ENCODE peak calls at places on chromosomes 2 and 18, in four cellular contexts. One of them, this sample, is unnamed.
A peak's percentile ranks its signal among the peaks of the same experiment; 100 is the strongest.

GRCh38 chr2:61178603-61179545 is 16.9 kb downstream of the C2orf74 start:
- DNase-seq in tibial nerve: no peak
- DNase-seq in upper lobe of right lung: peak; percentile 68
- DNase-seq in sigmoid colon: no peak
- DNase-seq in this sample: no peak

GRCh38 chr2:236731767-236732580 is 162.3 kb downstream of the ACKR3 start:
- DNase-seq in tibial nerve: peak; percentile 92
- DNase-seq in sigmoid colon: peak; percentile 95
- DNase-seq in upper lobe of right lung: no peak
- DNase-seq in this sample: peak; percentile 91

GRCh38 chr2:109388018-109388417 is 225.7 kb downstream of the SEPTIN10 start:
- DNase-seq in tibial nerve: no peak
- DNase-seq in upper lobe of right lung: no peak
- DNase-seq in sigmoid colon: no peak
- DNase-seq in this sample: no peak

GRCh38 chr18:36583155-36583745 is 245.6 kb downstream of the TPGS2 start:
- DNase-seq in upper lobe of right lung: no peak
- DNase-seq in tibial nerve: no peak
- DNase-seq in sigmoid colon: no peak
- DNase-seq in this sample: peak; percentile 16

GRCh38 chr18:55439036-55439435 is 149.0 kb downstream of the TCF4 start:
- DNase-seq in tibial nerve: no peak
- DNase-seq in sigmoid colon: no peak
- DNase-seq in upper lobe of right lung: no peak
- DNase-seq in this sample: no peak

GRCh38 chr18:63131944-63132818 is 187.4 kb downstream of the BCL2 start:
- DNase-seq in upper lobe of right lung: no peak
- DNase-seq in sigmoid colon: no peak
- DNase-seq in tibial nerve: no peak
- DNase-seq in this sample: no peak

GRCh38 chr2:181978351-181979150 is 7.1 kb upstream of the PPP1R1C start:
- DNase-seq in upper lobe of right lung: no peak
- DNase-seq in tibial nerve: no peak
- DNase-seq in sigmoid colon: no peak
- DNase-seq in this sample: no peak

GRCh38 chr2:238380785-238381184 is 45.9 kb upstream of the ASB1 start:
- DNase-seq in upper lobe of right lung: no peak
- DNase-seq in tibial nerve: no peak
- DNase-seq in sigmoid colon: no peak
- DNase-seq in this sample: no peak

GRCh38 chr2:30661173-30662107 is 145.8 kb downstream of the CAPN13 start:
- DNase-seq in upper lobe of right lung: no peak
- DNase-seq in tibial nerve: no peak
- DNase-seq in sigmoid colon: no peak
- DNase-seq in this sample: no peak

GRCh38 chr2:120667981-120668380 is 67.7 kb upstream of the GLI2 start:
- DNase-seq in upper lobe of right lung: no peak
- DNase-seq in tibial nerve: no peak
- DNase-seq in sigmoid colon: peak; percentile 18
- DNase-seq in this sample: no peak

GRCh38 chr2:88831792-88832248 is 140.3 kb downstream of the RPIA start:
- DNase-seq in upper lobe of right lung: peak; percentile 86
- DNase-seq in tibial nerve: peak; percentile 33
- DNase-seq in sigmoid colon: no peak
- DNase-seq in this sample: peak; percentile 74

GRCh38 chr18:58730618-58731017 is 59.4 kb downstream of the MALT1 start:
- DNase-seq in sigmoid colon: no peak
- DNase-seq in tibial nerve: no peak
- DNase-seq in upper lobe of right lung: no peak
- DNase-seq in this sample: no peak

GRCh38 chr18:58727776-58728500 is 56.7 kb downstream of the MALT1 start:
- DNase-seq in tibial nerve: no peak
- DNase-seq in sigmoid colon: no peak
- DNase-seq in upper lobe of right lung: no peak
- DNase-seq in this sample: peak; percentile 21

GRCh38 chr18:58726671-58727070 is 55.4 kb downstream of the MALT1 start:
- DNase-seq in upper lobe of right lung: no peak
- DNase-seq in tibial nerve: no peak
- DNase-seq in sigmoid colon: no peak
- DNase-seq in this sample: no peak

GRCh38 chr18:58732471-58732870 is 61.2 kb downstream of the MALT1 start:
- DNase-seq in sigmoid colon: no peak
- DNase-seq in upper lobe of right lung: no peak
- DNase-seq in tibial nerve: no peak
- DNase-seq in this sample: no peak

DNA sequence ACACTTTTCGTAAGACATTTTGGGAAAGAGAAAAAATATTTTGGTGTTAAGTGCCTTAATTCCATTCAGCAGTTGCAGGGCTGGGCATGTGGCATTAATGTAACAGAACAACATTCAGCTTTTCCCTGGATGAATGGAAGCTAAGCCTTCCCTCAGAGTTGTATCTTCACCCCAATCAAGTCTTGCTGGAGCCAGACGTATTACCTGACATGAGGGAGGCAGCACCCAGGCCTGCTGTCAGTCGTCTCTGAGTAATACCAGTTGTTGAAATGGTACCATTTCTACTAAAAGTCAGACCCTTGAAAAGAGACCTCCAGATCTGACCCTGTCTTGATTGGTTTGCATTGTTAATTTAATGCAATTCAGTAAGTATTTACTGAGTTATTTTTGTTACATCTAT is 57.5 kb downstream of the MALT1 start:
- DNase-seq in upper lobe of right lung: no peak
- DNase-seq in sigmoid colon: no peak
- DNase-seq in tibial nerve: no peak
- DNase-seq in this sample: no peak
- H3K4me1 ChIP-seq in upper lobe of right lung: no peaks in the 10 kb centered on the region
- H3K4me1 ChIP-seq in sigmoid colon: no peaks in the 10 kb centered on the region
- H3K4me1 ChIP-seq in tibial nerve: no peaks in the 10 kb centered on the region
- H3K4me1 ChIP-seq in this sample: peaks cover 14% of the 10 kb centered on the region

GRCh38 chr2:159650574-159650973 is 34.2 kb upstream of the BAZ2B start:
- DNase-seq in sigmoid colon: no peak
- DNase-seq in tibial nerve: no peak
- DNase-seq in upper lobe of right lung: no peak
- DNase-seq in this sample: peak; percentile 73
- H3K27me3 ChIP-seq in sigmoid colon: no peaks in the 10 kb centered on the region
- H3K27me3 ChIP-seq in tibial nerve: no peaks in the 10 kb centered on the region
- H3K27me3 ChIP-seq in upper lobe of right lung: no peaks in the 10 kb centered on the region
- H3K27me3 ChIP-seq in this sample: no peaks in the 10 kb centered on the region

GRCh38 chr2:13524492-13524891 is 807.8 kb downstream of the TRIB2 start:
- DNase-seq in upper lobe of right lung: no peak
- DNase-seq in sigmoid colon: no peak
- DNase-seq in tibial nerve: no peak
- DNase-seq in this sample: no peak
- H3K36me3 ChIP-seq in upper lobe of right lung: no peaks in the 10 kb centered on the region
- H3K36me3 ChIP-seq in sigmoid colon: no peaks in the 10 kb centered on the region
- H3K36me3 ChIP-seq in tibial nerve: no peaks in the 10 kb centered on the region
- H3K36me3 ChIP-seq in this sample: no peaks in the 10 kb centered on the region

DNA sequence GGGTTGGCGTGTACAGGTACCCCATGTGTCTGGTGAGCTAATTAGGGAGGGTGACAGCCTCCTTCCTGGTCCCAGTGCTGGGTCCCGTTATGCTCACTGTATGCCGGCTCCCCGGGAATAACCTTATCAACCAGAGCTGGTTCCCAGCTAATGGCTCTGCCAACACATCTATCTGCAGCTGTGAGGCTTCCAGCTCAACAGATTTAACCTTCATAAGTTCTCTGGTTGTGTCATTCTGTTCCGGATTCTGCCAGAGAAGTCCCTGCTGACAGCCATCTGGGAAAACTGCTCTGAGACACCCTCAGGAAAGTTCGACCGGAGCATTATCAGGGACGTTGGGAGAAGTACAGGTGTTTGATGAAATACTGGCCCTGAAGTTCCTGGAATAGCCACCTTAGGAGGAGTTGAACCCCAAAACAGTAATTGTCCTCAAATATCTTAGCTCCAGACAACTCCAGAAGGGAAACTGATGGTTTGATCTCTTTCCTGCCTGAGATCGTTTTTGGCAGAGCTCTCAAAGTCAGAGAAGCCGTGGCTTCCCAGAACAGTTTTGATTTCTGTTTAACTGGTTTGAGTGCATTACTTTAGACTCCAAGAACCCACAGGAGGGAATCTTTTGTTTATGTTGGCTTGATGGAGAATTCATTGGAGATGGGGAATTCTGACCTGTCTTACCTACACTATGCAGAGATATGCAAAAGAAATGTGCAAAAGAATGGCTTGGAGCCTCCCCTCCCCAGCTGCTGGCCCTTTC is 39.4 kb upstream of the TXNDC2 start:
- DNase-seq in tibial nerve: no peak
- DNase-seq in upper lobe of right lung: no peak
- DNase-seq in sigmoid colon: no peak
- DNase-seq in this sample: no peak
- H3K4me1 ChIP-seq in tibial nerve: peaks cover 10% of the 10 kb centered on the region
- H3K4me1 ChIP-seq in upper lobe of right lung: peaks cover 31% of the 10 kb centered on the region
- H3K4me1 ChIP-seq in sigmoid colon: no peaks in the 10 kb centered on the region
- H3K4me1 ChIP-seq in this sample: peaks cover 5% of the 10 kb centered on the region

DNA sequence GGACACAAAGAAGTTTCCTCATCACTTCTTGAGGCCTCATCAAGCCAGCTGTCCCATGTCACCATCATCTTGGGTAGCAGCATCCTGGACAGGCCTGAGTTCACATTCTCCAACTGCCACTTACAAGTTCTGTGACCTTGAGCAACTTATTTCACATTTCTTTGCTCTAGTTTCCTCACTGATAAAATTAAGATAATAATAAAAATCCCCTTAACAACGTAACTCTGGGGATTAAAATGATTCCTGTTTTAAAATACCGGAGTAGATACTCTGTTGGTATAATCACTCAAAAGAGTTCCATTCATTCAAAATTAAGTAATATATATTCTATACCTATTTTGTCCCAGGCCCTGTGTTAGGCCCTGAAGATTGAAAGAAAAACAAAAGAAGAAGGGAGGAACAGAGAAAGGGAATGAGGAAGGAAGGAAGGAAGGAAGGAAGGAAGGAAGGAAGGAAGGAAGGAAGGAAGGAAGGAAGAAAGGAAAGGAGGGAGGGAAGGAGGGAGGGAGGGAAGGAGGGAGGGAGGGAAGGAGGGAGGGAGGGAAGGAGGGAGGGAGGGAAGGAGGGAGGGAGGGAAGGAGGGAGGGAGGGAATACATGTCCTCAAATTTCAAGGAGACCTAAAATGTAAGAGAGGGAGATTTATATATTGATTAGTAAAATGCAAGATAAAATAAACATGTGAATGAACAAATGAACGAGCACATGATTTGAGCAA is 42.4 kb downstream of the NCKAP5 start:
- DNase-seq in tibial nerve: no peak
- DNase-seq in sigmoid colon: no peak
- DNase-seq in upper lobe of right lung: no peak
- DNase-seq in this sample: no peak
- H3K27me3 ChIP-seq in tibial nerve: no peaks in the 10 kb centered on the region
- H3K27me3 ChIP-seq in sigmoid colon: no peaks in the 10 kb centered on the region
- H3K27me3 ChIP-seq in upper lobe of right lung: no peaks in the 10 kb centered on the region
- H3K27me3 ChIP-seq in this sample: peaks cover 39% of the 10 kb centered on the region